ENCODE peak calls at places on chromosome X, in five cellular contexts. P is HepG2, R is A549, Z is K562, C is endothelial cell of umbilical vein. X is an unnamed sample.

GRCh38 chrX:85107407-85107806 is 103.7 kb downstream of the APOOL start:
- DNase-seq in P (no peak), C (no peak), Z (no peak), R (peak), X (no peak)

GRCh38 chrX:129540068-129540653 is at the start of gene OCRL:
- DNase-seq in R (peak), P (peak), Z (peak), C (peak), X (no peak)

GRCh38 chrX:14533867-14534266 is 4.5 kb downstream of the GLRA2 start:
- DNase-seq in P (no peak), R (no peak), Z (no peak), C (no peak), X (no peak)

GRCh38 chrX:53284684-53285447 is 3.5 kb upstream of the IQSEC2 start:
- DNase-seq in P (peak), R (peak), C (peak), Z (peak), X (peak)

GRCh38 chrX:10240918-10241317 is 84.1 kb downstream of the CLCN4 start:
- DNase-seq in C (no peak), R (peak), Z (no peak), P (no peak), X (no peak)

GRCh38 chrX:151806967-151807540 is 72.5 kb downstream of the CNGA2 start:
- DNase-seq in Z (no peak), R (no peak), P (no peak), C (no peak), X (no peak)

GRCh38 chrX:65772842-65773241 is 105.4 kb downstream of the MSN start:
- DNase-seq in C (no peak), P (no peak), R (no peak), Z (no peak), X (no peak)

GRCh38 chrX:19593684-19594083 is 78.4 kb upstream of the MAP3K15 start:
- DNase-seq in R (peak), Z (peak), P (peak), C (peak), X (no peak)

GRCh38 chrX:152810403-152810802 is 20.2 kb downstream of the CETN2 start:
- DNase-seq in C (no peak), R (peak), Z (no peak), P (no peak), X (no peak)

GRCh38 chrX:85084770-85085393 is 81.2 kb downstream of the APOOL start:
- DNase-seq in Z (peak), P (peak), R (peak), C (peak), X (peak)

GRCh38 chrX:114152130-114152529 is 431.8 kb upstream of the HTR2C start:
- DNase-seq in C (peak), Z (peak), P (peak), R (peak), X (no peak)

GRCh38 chrX:132426695-132427281 is 62.0 kb downstream of the MBNL3 start:
- DNase-seq in Z (no peak), R (no peak), C (no peak), P (no peak), X (no peak)

GRCh38 chrX:106484233-106484632 is 127.5 kb upstream of the RADX start:
- DNase-seq in C (no peak), Z (no peak), P (no peak), R (no peak), X (peak)

GRCh38 chrX:3584415-3584996 is 128.9 kb downstream of the PRKX start:
- DNase-seq in Z (no peak), P (no peak), C (no peak), R (no peak), X (no peak)

GRCh38 chrX:89053223-89053622 is 306.2 kb downstream of the CPXCR1 start:
- DNase-seq in P (no peak), Z (no peak), R (no peak), C (no peak), X (no peak)

GRCh38 chrX:48945517-48946348 is 11.7 kb downstream of the OTUD5 start:
- DNase-seq in R (peak), P (peak), Z (peak), C (peak), X (no peak)

GRCh38 chrX:22220941-22221340 is 51.8 kb upstream of the CBLL2 start:
- DNase-seq in R (peak), P (no peak), Z (no peak), C (peak), X (no peak)

GRCh38 chrX:153851981-153852380 is 21.6 kb upstream of the PDZD4 start:
- DNase-seq in P (no peak), Z (no peak), C (peak), R (no peak), X (no peak)

GRCh38 chrX:3648084-3648483 is 65.4 kb downstream of the PRKX start:
- DNase-seq in Z (no peak), R (no peak), P (no peak), C (no peak), X (no peak)

GRCh38 chrX:104173841-104174240 is 7.6 kb downstream of the FAM199X start:
- DNase-seq in R (no peak), P (no peak), C (no peak), Z (no peak), X (no peak)

GRCh38 chrX:16061296-16061695 is 62.1 kb upstream of the GRPR start:
- DNase-seq in P (no peak), R (no peak), C (no peak), Z (no peak), X (no peak)

GRCh38 chrX:108362026-108362425 is 76.2 kb downstream of the COL4A6 start:
- DNase-seq in Z (no peak), P (peak), C (no peak), R (no peak), X (no peak)

GRCh38 chrX:118853596-118853995 is 30.0 kb downstream of the ZCCHC12 start:
- DNase-seq in C (no peak), P (no peak), R (no peak), Z (no peak), X (no peak)

GRCh38 chrX:118847676-118848075 is 24.1 kb downstream of the ZCCHC12 start:
- DNase-seq in C (peak), P (peak), R (peak), Z (peak), X (no peak)
- TF ChIP-seq MYC in C (no peak), P (no peak), R (no peak), Z (no peak), X (no peak)

DNA sequence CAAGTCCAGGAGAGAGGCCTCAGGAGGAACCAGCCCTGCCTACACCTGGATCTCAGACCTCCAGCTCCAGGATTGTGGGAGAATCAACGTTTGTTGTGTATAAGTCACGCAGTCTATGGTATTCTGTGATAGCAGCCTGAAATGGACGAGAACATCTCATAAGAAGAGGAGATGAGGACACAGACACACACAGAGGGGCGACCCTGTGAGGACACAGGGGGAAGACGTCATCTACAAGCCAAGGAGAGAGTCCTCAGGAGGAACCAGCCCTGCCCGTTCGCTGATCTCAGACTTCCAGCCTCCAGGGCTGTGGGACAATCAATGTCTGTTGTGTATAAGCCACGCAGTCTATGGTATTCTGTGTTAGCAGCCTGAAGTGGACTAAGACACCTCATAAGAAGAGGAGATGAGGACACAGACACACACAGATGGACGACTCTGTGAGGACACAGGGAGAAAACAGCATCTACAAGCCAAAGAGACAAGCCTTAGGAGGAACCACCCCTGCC is 20.3 kb downstream of the P2RY8 start:
- DNase-seq in Z (no peak), P (no peak), C (no peak), R (no peak), X (no peak)
- TF ChIP-seq MYC in Z (no peak), P (no peak), C (no peak), R (no peak), X (no peak)

GRCh38 chrX:18441780-18442367 is 16.5 kb downstream of the CDKL5 start:
- DNase-seq in R (no peak), P (no peak), Z (no peak), C (no peak), X (no peak)
- TF ChIP-seq MYC in R (no peak), P (no peak), Z (no peak), C (no peak), X (no peak)

DNA sequence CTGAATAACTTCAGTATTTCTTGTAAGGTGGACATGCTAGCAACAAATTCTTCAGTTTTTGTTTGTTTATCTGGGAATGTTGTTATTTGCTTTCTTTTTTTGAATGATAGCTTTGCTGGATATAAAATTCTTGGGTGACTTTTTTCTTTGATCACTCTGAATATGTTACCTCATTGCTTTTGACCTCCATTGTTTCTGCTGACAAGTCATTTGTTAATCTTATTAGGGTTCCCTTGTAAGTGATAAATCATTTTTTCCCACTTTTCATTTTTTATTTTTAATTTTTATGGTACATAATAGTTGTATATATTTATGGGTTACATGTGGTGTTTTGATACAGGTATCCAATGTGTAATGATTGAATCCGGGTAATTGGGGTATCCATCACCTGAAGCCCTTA is 6.7 kb upstream of the RAB39B start:
- DNase-seq in C (no peak), Z (no peak), R (no peak), P (no peak), X (no peak)
- TF ChIP-seq MYC in C (no peak), Z (no peak), R (no peak), P (no peak), X (no peak)

GRCh38 chrX:133527825-133528224 is 112.5 kb upstream of the GPC4 start:
- DNase-seq in R (no peak), C (no peak), Z (no peak), P (no peak), X (no peak)
- TF ChIP-seq MYC in R (no peak), C (no peak), Z (no peak), P (no peak), X (no peak)

GRCh38 chrX:39721570-39722279 is 376.0 kb downstream of the BCOR start:
- DNase-seq in Z (no peak), R (no peak), P (no peak), C (peak), X (no peak)
- TF ChIP-seq MYC in Z (no peak), R (no peak), P (no peak), C (no peak), X (no peak)

DNA sequence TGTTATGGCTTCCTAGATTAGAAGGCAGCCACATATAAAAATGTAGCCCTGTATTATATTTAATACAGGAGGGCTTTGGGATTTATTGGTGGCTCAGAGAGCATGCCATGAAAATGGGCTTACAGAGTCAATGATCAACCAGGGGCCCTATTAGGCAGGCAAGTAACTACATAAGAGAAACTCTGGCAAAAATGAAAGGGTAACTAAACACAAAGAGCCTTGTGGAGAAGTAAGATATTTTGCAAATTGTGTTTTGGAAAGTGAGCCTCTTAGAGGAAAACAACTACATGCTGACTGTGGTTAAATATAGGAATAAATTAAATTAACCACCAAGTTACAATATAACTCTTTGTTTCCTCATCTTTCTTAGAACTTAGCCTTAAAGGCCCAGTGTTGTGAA is 5.5 kb downstream of the SAT1 start:
- DNase-seq in P (no peak), R (peak), C (no peak), Z (no peak), X (no peak)
- TF ChIP-seq MYC in P (no peak), R (no peak), C (no peak), Z (no peak), X (no peak)

X was measured in GM12878.